ENCODE peak calls at places on chromosome 2, in five cellular contexts. Q is H1, B is IMR-90, E is mesendoderm, P is neuronal stem cell. X is an unnamed sample.

GRCh38 chr2:127081826-127082633 is 24.9 kb downstream of the BIN1 start:
- DNase-seq in Q (no peak), B (peak), E (no peak), P (no peak), X (no peak)

GRCh38 chr2:73984203-73984921 is at the start of gene TET3:
- DNase-seq in Q (peak), B (no peak), E (no peak), P (no peak), X (no peak)

GRCh38 chr2:170493698-170494097 is 221.4 kb upstream of the SP5 start:
- DNase-seq in Q (no peak), B (peak), E (no peak), P (no peak), X (no peak)

GRCh38 chr2:235498556-235499305 is 4.9 kb downstream of the AGAP1 start:
- DNase-seq in Q (no peak), B (no peak), E (peak), P (no peak), X (no peak)

GRCh38 chr2:201854221-201854801 is 48.0 kb downstream of the CDK15 start:
- DNase-seq in Q (no peak), B (peak), E (no peak), P (no peak), X (peak)

GRCh38 chr2:183838295-183838694 is 714.1 kb downstream of the NUP35 start:
- DNase-seq in Q (no peak), B (no peak), E (no peak), P (no peak), X (no peak)

GRCh38 chr2:132562245-132562644 is 107.8 kb downstream of the LYPD1 start:
- DNase-seq in Q (no peak), B (peak), E (no peak), P (no peak), X (no peak)

GRCh38 chr2:173669271-173669853 is 295.8 kb downstream of the SP3 start:
- DNase-seq in Q (no peak), B (peak), E (no peak), P (no peak), X (peak)

GRCh38 chr2:117980783-117981676 is 32.8 kb downstream of the CCDC93 start:
- DNase-seq in Q (no peak), B (peak), E (no peak), P (no peak), X (peak)

GRCh38 chr2:173999272-173999671 is 34.1 kb upstream of the SP3 start:
- DNase-seq in Q (no peak), B (no peak), E (no peak), P (no peak), X (no peak)

GRCh38 chr2:233597522-233597921 is 19.9 kb upstream of the UGT1A8 start:
- DNase-seq in Q (no peak), B (no peak), E (no peak), P (no peak), X (no peak)

GRCh38 chr2:48414980-48415764 is 114.8 kb upstream of the STON1 start:
- DNase-seq in Q (no peak), B (no peak), E (peak), P (no peak), X (peak)

GRCh38 chr2:201182650-201183372 is at the start of gene CASP10:
- DNase-seq in Q (no peak), B (peak), E (peak), P (no peak), X (peak)

GRCh38 chr2:23475473-23475872 is 90.5 kb downstream of the KLHL29 start:
- DNase-seq in Q (no peak), B (no peak), E (peak), P (no peak), X (no peak)

GRCh38 chr2:240459401-240460242 is 24.2 kb downstream of the GPC1 start:
- DNase-seq in Q (no peak), B (no peak), E (no peak), P (no peak), X (no peak)

GRCh38 chr2:86580560-86580959 is 17.3 kb upstream of the CHMP3 start:
- DNase-seq in Q (no peak), B (no peak), E (no peak), P (no peak), X (no peak)

GRCh38 chr2:68379184-68379708 is 14.2 kb downstream of the PLEK start:
- DNase-seq in Q (no peak), B (no peak), E (no peak), P (no peak), X (no peak)

GRCh38 chr2:219001100-219001576 is 7.9 kb upstream of the CRYBA2 start:
- DNase-seq in Q (no peak), B (no peak), E (peak), P (no peak), X (no peak)

DNA sequence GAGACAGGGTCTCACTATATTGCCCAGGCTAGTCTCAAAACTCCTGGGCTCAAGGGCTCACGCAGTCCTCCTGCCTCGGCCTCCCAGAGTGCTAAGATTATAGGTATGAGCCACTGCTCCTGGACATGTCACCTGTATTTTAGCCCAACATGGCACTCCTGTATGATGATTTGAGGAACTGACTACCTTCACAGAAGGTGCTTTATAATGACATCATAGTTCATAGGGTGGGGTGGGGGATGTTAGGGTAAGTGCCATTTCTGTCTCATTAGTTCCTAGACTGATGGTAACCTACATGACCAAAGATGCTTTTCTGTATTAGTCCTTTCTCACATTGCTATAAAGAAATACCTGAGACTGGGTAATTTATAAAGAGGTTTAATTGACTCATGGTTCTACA is 109.7 kb downstream of the MAP4K4 start:
- DNase-seq in Q (no peak), B (no peak), E (no peak), P (no peak), X (no peak)
- H3K4ac ChIP-seq in Q (no peak), B (no peak), E (no peak), P (no peak), X (no peak)

GRCh38 chr2:160208662-160209229 is 8.7 kb upstream of the ITGB6 start:
- DNase-seq in Q (no peak), B (no peak), E (peak), P (no peak), X (no peak)
- H2BK5ac ChIP-seq in Q (no peak), B (peak), E (peak), P (no peak), X (peak)

DNA sequence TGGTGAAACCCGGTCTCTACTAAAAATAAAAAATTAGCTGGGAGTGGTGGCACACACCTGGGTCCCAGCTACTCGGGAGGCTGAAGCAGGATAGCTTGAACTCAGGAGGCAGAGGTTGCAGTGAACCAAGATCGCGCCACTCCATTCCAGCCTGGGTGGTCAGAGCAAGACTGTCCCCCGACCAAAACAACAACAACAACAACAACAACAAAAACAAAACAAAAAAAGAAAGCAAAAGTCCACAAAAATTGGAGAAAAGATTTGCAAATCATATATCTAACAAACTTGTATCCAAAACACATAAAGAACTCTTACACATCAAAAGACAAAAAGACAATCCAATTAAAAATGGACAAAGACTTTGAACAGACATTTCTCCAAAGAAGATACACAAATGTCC is 10.4 kb downstream of the PPM1G start:
- DNase-seq in Q (no peak), B (no peak), E (no peak), P (no peak), X (no peak)
- H3K4ac ChIP-seq in Q (no peak), B (no peak), E (no peak), P (no peak), X (no peak)

DNA sequence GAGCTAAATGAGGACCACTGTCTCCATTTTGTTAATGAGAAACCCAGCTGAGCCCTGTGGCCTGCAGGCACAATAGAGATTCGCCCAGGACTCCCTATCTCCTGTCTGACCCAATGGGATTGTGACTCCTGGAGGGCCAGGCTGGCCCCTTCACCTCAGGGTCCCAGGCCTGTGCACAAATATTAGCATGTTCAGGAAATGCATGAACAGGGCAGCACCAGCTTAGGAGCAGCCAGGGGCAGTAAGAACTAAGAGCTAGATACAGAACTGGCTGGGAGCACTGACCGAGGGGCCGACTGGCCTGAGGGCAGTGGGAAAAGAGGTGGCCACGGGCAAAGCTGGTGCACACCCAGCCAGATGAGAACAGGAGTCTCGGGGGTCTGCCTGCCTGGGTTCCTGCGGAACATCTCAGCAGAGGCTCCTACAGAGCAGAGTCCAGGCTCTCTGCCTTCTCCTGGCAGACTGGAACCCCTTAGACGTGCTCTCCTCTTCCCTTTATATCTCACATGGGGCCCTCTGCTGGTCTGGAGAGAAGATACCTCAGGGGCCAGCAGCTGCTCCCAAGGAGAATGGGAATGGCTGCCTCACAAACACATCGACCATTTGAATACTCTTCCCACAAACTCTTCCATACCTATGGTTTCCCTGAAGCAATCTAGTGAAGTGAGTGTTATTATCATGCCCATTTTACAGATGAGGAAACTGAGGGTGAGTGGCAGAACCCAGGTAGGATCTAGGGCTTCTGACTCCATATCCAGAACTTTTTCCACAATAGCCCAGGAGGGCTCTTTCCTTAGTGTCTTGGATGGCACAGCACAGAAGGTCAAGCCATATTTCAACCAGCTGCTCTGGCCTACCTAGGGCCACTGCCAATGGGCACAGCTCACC is 77.6 kb upstream of the OTOF start:
- DNase-seq in Q (no peak), B (no peak), E (peak), P (no peak), X (no peak)
- H2BK5ac ChIP-seq in Q (no peak), B (no peak), E (no peak), P (no peak), X (no peak)